ENCODE peak calls at places on chromosomes 12 and 14, in five cellular contexts. One of them, this sample, is unnamed.

GRCh38 chr12:12804432-12804886 is 8.7 kb upstream of the DDX47 start:
- DNase-seq in CD4-positive, alpha-beta T cell: no peak
- DNase-seq in heart left ventricle: no peak
- DNase-seq in GM20000: no peak
- DNase-seq in fibroblast of mammary gland: peak; percentile 94
- DNase-seq in this sample: no peak

GRCh38 chr12:90653051-90653450 is 301.9 kb downstream of the CCER1 start:
- DNase-seq in CD4-positive, alpha-beta T cell: no peak
- DNase-seq in heart left ventricle: no peak
- DNase-seq in GM20000: no peak
- DNase-seq in fibroblast of mammary gland: peak; percentile 60
- DNase-seq in this sample: no peak

GRCh38 chr12:95169368-95169767 is 47.9 kb downstream of the FGD6 start:
- DNase-seq in CD4-positive, alpha-beta T cell: no peak
- DNase-seq in heart left ventricle: no peak
- DNase-seq in GM20000: no peak
- DNase-seq in fibroblast of mammary gland: peak; percentile 79
- DNase-seq in this sample: no peak

GRCh38 chr12:50633950-50634349 is 129.2 kb downstream of the DIP2B start:
- DNase-seq in CD4-positive, alpha-beta T cell: no peak
- DNase-seq in heart left ventricle: no peak
- DNase-seq in GM20000: no peak
- DNase-seq in fibroblast of mammary gland: peak; percentile 75
- DNase-seq in this sample: no peak

GRCh38 chr12:98896938-98897337 is 251.8 kb downstream of the APAF1 start:
- DNase-seq in CD4-positive, alpha-beta T cell: no peak
- DNase-seq in heart left ventricle: no peak
- DNase-seq in GM20000: no peak
- DNase-seq in fibroblast of mammary gland: peak; percentile 9
- DNase-seq in this sample: no peak

GRCh38 chr14:69632154-69632553 is 20.8 kb downstream of the SUSD6 start:
- DNase-seq in CD4-positive, alpha-beta T cell: no peak
- DNase-seq in heart left ventricle: no peak
- DNase-seq in GM20000: no peak
- DNase-seq in fibroblast of mammary gland: no peak
- DNase-seq in this sample: no peak

GRCh38 chr14:52007211-52007610 is 17.9 kb downstream of the RTRAF start:
- DNase-seq in CD4-positive, alpha-beta T cell: no peak
- DNase-seq in heart left ventricle: no peak
- DNase-seq in GM20000: no peak
- DNase-seq in fibroblast of mammary gland: no peak
- DNase-seq in this sample: no peak

GRCh38 chr12:13241833-13242232 is 45.3 kb downstream of the EMP1 start:
- DNase-seq in CD4-positive, alpha-beta T cell: no peak
- DNase-seq in heart left ventricle: no peak
- DNase-seq in GM20000: no peak
- DNase-seq in fibroblast of mammary gland: peak; percentile 41
- DNase-seq in this sample: no peak

GRCh38 chr12:57757771-57758170 is 2.9 kb downstream of the MARCHF9 start:
- DNase-seq in CD4-positive, alpha-beta T cell: no peak
- DNase-seq in heart left ventricle: no peak
- DNase-seq in GM20000: no peak
- DNase-seq in fibroblast of mammary gland: no peak
- DNase-seq in this sample: no peak

GRCh38 chr14:46580941-46581671 is 70.5 kb downstream of the RPL10L start:
- DNase-seq in CD4-positive, alpha-beta T cell: no peak
- DNase-seq in heart left ventricle: no peak
- DNase-seq in GM20000: peak; percentile 8
- DNase-seq in fibroblast of mammary gland: peak; percentile 41
- DNase-seq in this sample: no peak

GRCh38 chr12:90706036-90706435 is 248.9 kb downstream of the CCER1 start:
- DNase-seq in CD4-positive, alpha-beta T cell: no peak
- DNase-seq in heart left ventricle: no peak
- DNase-seq in GM20000: no peak
- DNase-seq in fibroblast of mammary gland: no peak
- DNase-seq in this sample: no peak

GRCh38 chr14:86646688-86647687 is 1117.0 kb downstream of the FLRT2 start:
- DNase-seq in CD4-positive, alpha-beta T cell: no peak
- DNase-seq in heart left ventricle: no peak
- DNase-seq in GM20000: no peak
- DNase-seq in fibroblast of mammary gland: peak; percentile 34
- DNase-seq in this sample: no peak

GRCh38 chr12:12007001-12007712 is 63.6 kb upstream of the BCL2L14 start:
- DNase-seq in CD4-positive, alpha-beta T cell: peak; percentile 44
- DNase-seq in heart left ventricle: no peak
- DNase-seq in GM20000: peak; percentile 50
- DNase-seq in fibroblast of mammary gland: peak; percentile 73
- DNase-seq in this sample: peak; percentile 58

GRCh38 chr12:78636253-78636855 is 228.2 kb upstream of the SYT1 start:
- DNase-seq in CD4-positive, alpha-beta T cell: no peak
- DNase-seq in heart left ventricle: no peak
- DNase-seq in GM20000: no peak
- DNase-seq in fibroblast of mammary gland: peak; percentile 12
- DNase-seq in this sample: no peak

GRCh38 chr14:102671410-102671809 is 79.0 kb downstream of the RCOR1 start:
- DNase-seq in CD4-positive, alpha-beta T cell: no peak
- DNase-seq in heart left ventricle: no peak
- DNase-seq in GM20000: no peak
- DNase-seq in fibroblast of mammary gland: no peak
- DNase-seq in this sample: no peak

GRCh38 chr14:50832935-50833607 is 2.1 kb upstream of the NIN start:
- DNase-seq in CD4-positive, alpha-beta T cell: no peak
- DNase-seq in heart left ventricle: no peak
- DNase-seq in GM20000: no peak
- DNase-seq in fibroblast of mammary gland: no peak
- DNase-seq in this sample: no peak

GRCh38 chr12:83389237-83389996 is 702.7 kb downstream of the TMTC2 start:
- DNase-seq in CD4-positive, alpha-beta T cell: no peak
- DNase-seq in heart left ventricle: peak; percentile 17
- DNase-seq in GM20000: peak; percentile 3
- DNase-seq in fibroblast of mammary gland: no peak
- DNase-seq in this sample: no peak

GRCh38 chr14:52325126-52325525 is 11.0 kb downstream of the PTGER2 start:
- DNase-seq in CD4-positive, alpha-beta T cell: no peak
- DNase-seq in heart left ventricle: no peak
- DNase-seq in GM20000: peak; percentile 76
- DNase-seq in fibroblast of mammary gland: peak; percentile 43
- DNase-seq in this sample: peak; percentile 81

GRCh38 chr12:105814283-105814682 is 324.5 kb downstream of the NUAK1 start:
- DNase-seq in CD4-positive, alpha-beta T cell: no peak
- DNase-seq in heart left ventricle: no peak
- DNase-seq in GM20000: no peak
- DNase-seq in fibroblast of mammary gland: no peak
- DNase-seq in this sample: no peak

GRCh38 chr12:48185181-48185919 is 1.9 kb downstream of the CCDC184 start:
- DNase-seq in CD4-positive, alpha-beta T cell: no peak
- DNase-seq in heart left ventricle: no peak
- DNase-seq in GM20000: peak; percentile 33
- DNase-seq in fibroblast of mammary gland: no peak
- DNase-seq in this sample: no peak

GRCh38 chr12:2640709-2641108 is 154.1 kb upstream of the FKBP4 start:
- DNase-seq in CD4-positive, alpha-beta T cell: peak; percentile 22
- DNase-seq in heart left ventricle: peak; percentile 72
- DNase-seq in GM20000: no peak
- DNase-seq in fibroblast of mammary gland: peak; percentile 98
- DNase-seq in this sample: no peak

GRCh38 chr12:71664411-71665108 is 459 bp downstream of the THAP2 start:
- DNase-seq in CD4-positive, alpha-beta T cell: no peak
- DNase-seq in heart left ventricle: no peak
- DNase-seq in GM20000: no peak
- DNase-seq in fibroblast of mammary gland: peak; percentile 23
- DNase-seq in this sample: no peak

GRCh38 chr12:22318122-22318737 is 16.3 kb downstream of the ST8SIA1 start:
- DNase-seq in CD4-positive, alpha-beta T cell: no peak
- DNase-seq in heart left ventricle: no peak
- DNase-seq in GM20000: no peak
- DNase-seq in fibroblast of mammary gland: peak; percentile 63
- DNase-seq in this sample: no peak

GRCh38 chr14:53942970-53943750 is 13.5 kb downstream of the BMP4 start:
- DNase-seq in CD4-positive, alpha-beta T cell: no peak
- DNase-seq in heart left ventricle: no peak
- DNase-seq in GM20000: no peak
- DNase-seq in fibroblast of mammary gland: no peak
- DNase-seq in this sample: no peak

GRCh38 chr12:64066052-64066451 is 156.0 kb downstream of the KICS2 start:
- DNase-seq in CD4-positive, alpha-beta T cell: no peak
- DNase-seq in heart left ventricle: no peak
- DNase-seq in GM20000: no peak
- DNase-seq in fibroblast of mammary gland: no peak
- DNase-seq in this sample: no peak

GRCh38 chr14:35438910-35439713 is 34.6 kb upstream of the NFKBIA start:
- DNase-seq in CD4-positive, alpha-beta T cell: no peak
- DNase-seq in heart left ventricle: no peak
- DNase-seq in GM20000: peak; percentile 17
- DNase-seq in fibroblast of mammary gland: peak; percentile 17
- DNase-seq in this sample: no peak

GRCh38 chr12:82660541-82661325 is 26.0 kb upstream of the TMTC2 start:
- DNase-seq in CD4-positive, alpha-beta T cell: no peak
- DNase-seq in heart left ventricle: no peak
- DNase-seq in GM20000: no peak
- DNase-seq in fibroblast of mammary gland: peak; percentile 5
- DNase-seq in this sample: no peak

GRCh38 chr14:79293482-79293881 is 917.8 kb downstream of the DIO2 start:
- DNase-seq in CD4-positive, alpha-beta T cell: no peak
- DNase-seq in heart left ventricle: no peak
- DNase-seq in GM20000: no peak
- DNase-seq in fibroblast of mammary gland: no peak
- DNase-seq in this sample: no peak

GRCh38 chr12:82593901-82594396 is 92.8 kb upstream of the TMTC2 start:
- DNase-seq in CD4-positive, alpha-beta T cell: no peak
- DNase-seq in heart left ventricle: no peak
- DNase-seq in GM20000: peak; percentile 27
- DNase-seq in fibroblast of mammary gland: no peak
- DNase-seq in this sample: no peak

GRCh38 chr12:116551952-116552749 is 7.0 kb upstream of the MAP1LC3B2 start:
- DNase-seq in CD4-positive, alpha-beta T cell: no peak
- DNase-seq in heart left ventricle: no peak
- DNase-seq in GM20000: no peak
- DNase-seq in fibroblast of mammary gland: peak; percentile 72
- DNase-seq in this sample: no peak
- TF ChIP-seq CTCF in CD4-positive, alpha-beta T cell: no peak
- TF ChIP-seq CTCF in heart left ventricle: no peak
- TF ChIP-seq CTCF in GM20000: no peak
- TF ChIP-seq CTCF in fibroblast of mammary gland: no peak
- TF ChIP-seq CTCF in this sample: no peak

DNA sequence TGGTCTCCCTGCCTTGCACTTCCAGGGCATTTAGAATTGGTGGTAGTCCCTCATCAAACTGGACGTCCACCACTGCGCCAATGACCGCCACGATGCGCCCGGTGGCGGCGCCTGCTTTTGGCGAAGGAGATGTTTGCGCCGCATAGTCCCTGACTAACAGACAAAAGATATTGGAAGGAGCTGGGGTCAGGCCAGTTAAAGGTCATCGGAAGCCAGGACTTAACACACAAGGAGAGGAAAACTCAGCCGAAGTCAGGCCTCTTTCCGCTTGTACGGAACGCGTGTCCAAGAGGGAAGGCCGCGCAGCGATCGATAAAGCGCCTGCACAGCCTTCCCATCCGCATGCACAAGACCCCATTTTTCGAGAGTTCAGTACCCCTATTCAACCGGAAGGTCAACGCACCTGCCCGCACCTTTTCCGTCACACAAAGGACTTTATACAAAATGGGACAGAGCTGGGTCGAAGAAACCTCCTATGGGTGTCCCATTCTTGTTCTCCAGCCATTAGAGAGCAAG is 525 bp downstream of the ATP5F1B start:
- DNase-seq in CD4-positive, alpha-beta T cell: no peak
- DNase-seq in heart left ventricle: peak; percentile 44
- DNase-seq in GM20000: no peak
- DNase-seq in fibroblast of mammary gland: peak; percentile 34
- DNase-seq in this sample: no peak
- TF ChIP-seq CTCF in CD4-positive, alpha-beta T cell: no peak
- TF ChIP-seq CTCF in heart left ventricle: no peak
- TF ChIP-seq CTCF in GM20000: no peak
- TF ChIP-seq CTCF in fibroblast of mammary gland: no peak
- TF ChIP-seq CTCF in this sample: peak; percentile 2

GRCh38 chr12:120640840-120641833 is 711 bp downstream of the CABP1 start:
- DNase-seq in CD4-positive, alpha-beta T cell: peak; percentile 58
- DNase-seq in heart left ventricle: peak; percentile 66
- DNase-seq in GM20000: peak; percentile 75
- DNase-seq in fibroblast of mammary gland: peak; percentile 40
- DNase-seq in this sample: no peak
- TF ChIP-seq CTCF in CD4-positive, alpha-beta T cell: no peak
- TF ChIP-seq CTCF in heart left ventricle: no peak
- TF ChIP-seq CTCF in GM20000: no peak
- TF ChIP-seq CTCF in fibroblast of mammary gland: no peak
- TF ChIP-seq CTCF in this sample: no peak

GRCh38 chr12:69170293-69170692 is 69.1 kb upstream of the CPSF6 start:
- DNase-seq in CD4-positive, alpha-beta T cell: no peak
- DNase-seq in heart left ventricle: no peak
- DNase-seq in GM20000: no peak
- DNase-seq in fibroblast of mammary gland: no peak
- DNase-seq in this sample: no peak
- TF ChIP-seq CTCF in CD4-positive, alpha-beta T cell: no peak
- TF ChIP-seq CTCF in heart left ventricle: no peak
- TF ChIP-seq CTCF in GM20000: no peak
- TF ChIP-seq CTCF in fibroblast of mammary gland: no peak
- TF ChIP-seq CTCF in this sample: no peak

This sample was measured in GM12864.